ENCODE peak calls at places on chromosomes 5 and 9, in ten cellular contexts. F is CD8-positive, alpha-beta T cell; T is BJ; I is foreskin fibroblast; Z is lung; Y is nephron progenitor cell; Q is neural crest cell; J is lower leg skin; L is Caco-2; V is lower lobe of right lung. K is an unnamed sample.

GRCh38 chr5:169701910-169702451 is 64.9 kb downstream of the DOCK2 start:
- DNase-seq in I (peak), F (no peak), L (no peak), Q (no peak), Y (no peak), T (no peak), Z (no peak), V (no peak), J (no peak), K (no peak)

GRCh38 chr5:108078882-108079281 is 303.0 kb downstream of the FBXL17 start:
- DNase-seq in V (no peak), Y (no peak), I (no peak), Z (no peak), Q (no peak), F (no peak), T (no peak), J (no peak), L (no peak), K (no peak)

GRCh38 chr9:87722393-87722792 is 3.5 kb upstream of the CTSL start:
- DNase-seq in Z (no peak), Q (no peak), I (no peak), V (no peak), J (peak), T (no peak), F (no peak), Y (no peak), L (no peak), K (no peak)

GRCh38 chr5:41558295-41558694 is 47.9 kb upstream of the PLCXD3 start:
- DNase-seq in I (no peak), Y (no peak), F (no peak), L (no peak), Q (no peak), J (no peak), Z (no peak), V (no peak), T (no peak), K (no peak)

GRCh38 chr5:113099822-113100221 is 123.2 kb downstream of the DCP2 start:
- DNase-seq in I (no peak), T (no peak), Q (no peak), F (no peak), Y (no peak), L (no peak), V (no peak), J (no peak), Z (no peak), K (no peak)

GRCh38 chr5:79962580-79963222 is 28.4 kb downstream of the MTX3 start:
- DNase-seq in Y (peak), Q (no peak), I (peak), J (no peak), T (no peak), L (no peak), Z (no peak), F (no peak), V (no peak), K (no peak)

GRCh38 chr9:15357050-15357653 is 50.1 kb upstream of the TTC39B start:
- DNase-seq in V (peak), J (no peak), L (no peak), F (peak), Z (no peak), Q (no peak), T (no peak), Y (no peak), I (no peak), K (no peak)

GRCh38 chr5:126744842-126745241 is 32.1 kb upstream of the LMNB1 start:
- DNase-seq in Q (no peak), Z (no peak), T (no peak), J (no peak), Y (no peak), I (no peak), V (no peak), L (no peak), F (no peak), K (no peak)

GRCh38 chr5:65926893-65927292 is 518 bp downstream of the ERBIN start:
- DNase-seq in Q (no peak), Y (peak), L (no peak), J (no peak), Z (no peak), V (no peak), F (peak), T (no peak), I (no peak), K (no peak)

GRCh38 chr5:177301503-177302165 is 1.9 kb downstream of the RAB24 start:
- DNase-seq in L (no peak), F (no peak), T (no peak), Z (peak), V (peak), Q (no peak), I (no peak), Y (no peak), J (peak), K (no peak)

GRCh38 chr5:138466900-138467710 is 1.8 kb downstream of the EGR1 start:
- DNase-seq in Y (no peak), V (peak), F (no peak), L (peak), Q (no peak), Z (no peak), I (no peak), J (no peak), T (no peak), K (no peak)

GRCh38 chr9:81685763-81686613 is 3.4 kb downstream of the TLE1 start:
- DNase-seq in Y (no peak), L (peak), T (no peak), Q (no peak), I (no peak), J (no peak), V (no peak), Z (no peak), F (no peak), K (no peak)

DNA sequence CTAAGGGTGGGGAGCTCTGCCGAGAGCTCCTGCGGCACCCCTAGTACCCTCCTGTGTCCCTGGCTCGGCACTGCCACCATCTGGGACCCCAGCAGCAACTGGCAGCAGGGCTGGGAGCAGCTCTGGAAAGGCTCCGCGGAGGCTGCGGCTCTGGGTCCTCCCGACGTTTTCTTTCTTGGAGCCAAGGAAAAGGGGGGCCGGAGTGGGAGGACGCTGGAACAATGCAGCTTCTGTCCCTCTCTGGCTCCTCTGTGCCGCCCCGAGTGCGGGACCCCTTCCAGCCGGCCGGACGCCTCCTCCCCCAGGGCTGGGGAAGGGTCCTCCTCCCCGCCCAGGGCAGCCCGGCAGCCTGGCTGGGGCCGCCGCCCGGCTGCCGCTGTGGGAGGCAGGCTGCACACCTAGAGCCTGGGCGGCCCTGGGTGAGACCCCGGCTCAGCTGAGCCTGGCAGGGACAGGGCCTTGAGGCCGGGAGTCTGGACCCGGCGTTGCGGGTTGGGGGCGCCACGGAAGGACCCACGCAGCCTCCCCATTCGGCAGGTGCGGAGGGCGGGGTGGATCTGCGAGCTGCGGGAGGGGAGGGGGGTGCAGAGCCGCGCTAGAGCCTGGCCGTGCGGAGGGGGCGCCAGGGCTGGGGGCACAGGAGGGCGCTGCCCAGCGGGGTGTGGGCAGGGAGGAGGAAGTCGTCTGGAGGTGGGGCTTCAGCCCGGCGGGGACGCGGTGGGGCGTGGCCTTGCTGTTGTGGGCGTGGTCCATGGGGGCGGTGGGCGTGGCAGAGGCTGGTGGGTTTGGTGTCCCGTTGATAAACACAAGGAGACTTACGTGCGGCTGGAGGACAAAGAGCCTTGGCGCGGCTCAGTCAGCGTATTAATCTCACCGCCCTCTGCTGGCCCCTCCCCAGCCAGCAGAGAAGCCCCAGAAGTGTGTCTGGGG is 15.1 kb downstream of the GPSM1 start:
- DNase-seq in Z (peak), Q (peak), V (peak), F (peak), L (no peak), T (no peak), J (peak), Y (peak), I (peak), K (no peak)
- TF ChIP-seq CTCF in Z (no peak), Q (no peak), V (no peak), F (no peak), L (no peak), T (no peak), J (no peak), Y (no peak), I (no peak), K (no peak)

GRCh38 chr9:132854832-132855231 is 23.3 kb downstream of the AK8 start:
- DNase-seq in V (peak), Q (no peak), F (no peak), T (no peak), J (no peak), L (no peak), I (no peak), Z (no peak), Y (no peak), K (no peak)

GRCh38 chr9:132851421-132851792 is 26.7 kb downstream of the AK8 start:
- DNase-seq in J (no peak), Z (no peak), Y (no peak), Q (no peak), T (no peak), F (no peak), L (no peak), V (peak), I (no peak), K (no peak)

GRCh38 chr9:132857031-132857430 is 21.1 kb downstream of the AK8 start:
- DNase-seq in F (no peak), J (peak), I (peak), L (no peak), Z (peak), Q (no peak), T (no peak), V (no peak), Y (no peak), K (no peak)

GRCh38 chr9:132855904-132856303 is 22.2 kb downstream of the AK8 start:
- DNase-seq in T (no peak), I (no peak), V (no peak), J (no peak), L (no peak), Y (no peak), Z (no peak), F (no peak), Q (no peak), K (no peak)

DNA sequence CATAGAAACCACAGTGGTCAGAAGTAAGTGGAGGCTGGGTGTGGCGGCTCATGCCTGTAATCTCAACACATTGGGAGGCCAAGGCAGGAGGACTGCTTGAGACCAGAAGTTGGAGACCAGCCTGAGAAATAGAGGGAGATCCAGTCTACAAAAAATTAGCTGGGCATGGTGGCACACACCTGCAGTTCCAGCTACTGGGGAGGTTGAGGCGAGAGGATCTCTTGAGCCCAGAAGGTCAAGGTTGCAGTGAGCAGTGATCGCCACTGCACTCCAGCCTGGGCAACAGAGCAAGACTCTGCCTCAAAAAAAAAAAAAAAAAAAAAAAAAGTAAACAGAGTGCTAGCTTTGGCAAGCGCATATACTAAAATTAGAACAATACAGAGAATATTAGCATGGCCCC is 24.6 kb downstream of the AK8 start:
- DNase-seq in Y (no peak), J (no peak), V (no peak), L (no peak), F (no peak), T (no peak), I (no peak), Q (no peak), Z (no peak), K (no peak)
- TF ChIP-seq CTCF in Y (no peak), J (no peak), V (no peak), L (no peak), F (no peak), T (no peak), I (no peak), Q (no peak), Z (no peak), K (no peak)

GRCh38 chr9:31124389-31124788 is 1260.1 kb upstream of the ACO1 start:
- DNase-seq in I (no peak), T (no peak), Q (no peak), Z (no peak), Y (no peak), F (no peak), V (no peak), J (no peak), L (no peak), K (no peak)

DNA sequence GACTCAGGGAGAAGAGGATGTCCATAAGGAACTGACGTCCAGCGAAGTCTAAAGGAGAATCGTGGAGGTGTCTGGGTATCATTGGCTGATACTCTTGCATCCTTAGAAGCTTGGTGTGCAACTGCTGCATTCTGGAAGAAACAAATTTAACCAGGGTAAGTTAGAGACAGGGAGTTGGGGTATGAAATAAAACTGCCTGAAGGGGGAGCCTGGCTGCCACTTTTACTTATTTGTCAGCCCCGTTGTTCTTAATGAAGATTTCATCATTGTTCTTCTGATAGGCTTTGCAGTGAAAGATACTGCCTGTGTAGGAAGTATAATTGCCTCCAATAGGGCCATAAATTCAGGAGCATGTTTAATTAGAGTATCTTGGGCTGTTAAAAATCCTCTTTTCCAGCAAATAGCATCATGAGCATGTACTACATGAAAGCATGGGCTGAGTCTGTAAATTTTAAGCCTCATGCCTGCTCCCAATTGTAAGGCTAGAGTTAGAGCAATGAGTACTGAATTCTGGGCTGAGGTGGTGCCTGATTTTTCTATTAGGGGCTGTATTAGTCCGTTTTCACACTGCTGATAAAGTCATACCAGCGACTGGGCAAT is 1264.5 kb upstream of the ACO1 start:
- DNase-seq in T (no peak), Z (no peak), V (no peak), J (no peak), F (peak), L (no peak), Y (no peak), Q (no peak), I (no peak), K (no peak)
- TF ChIP-seq CTCF in T (peak), Z (peak), V (peak), J (no peak), F (peak), L (peak), Y (peak), Q (peak), I (no peak), K (peak)

GRCh38 chr9:131630206-131630831 is 85.0 kb downstream of the PRRT1B start:
- DNase-seq in Z (no peak), T (no peak), J (no peak), F (no peak), L (no peak), Y (no peak), I (no peak), Q (no peak), V (no peak), K (no peak)
- TF ChIP-seq CTCF in Z (no peak), T (no peak), J (no peak), F (no peak), L (no peak), Y (no peak), I (no peak), Q (no peak), V (no peak), K (no peak)

GRCh38 chr9:134328341-134328840 is 2.1 kb downstream of the RXRA start:
- DNase-seq in J (no peak), F (no peak), Q (no peak), Z (no peak), Y (no peak), T (no peak), L (peak), V (peak), I (no peak), K (no peak)
- TF ChIP-seq CTCF in J (no peak), F (no peak), Q (no peak), Z (no peak), Y (no peak), T (no peak), L (no peak), V (no peak), I (no peak), K (no peak)

GRCh38 chr9:4662108-4662988 is at the start of gene PLPP6:
- DNase-seq in Y (peak), Z (peak), F (peak), I (peak), J (peak), Q (peak), L (peak), T (no peak), V (peak), K (peak)
- TF ChIP-seq CTCF in Y (peak), Z (peak), F (peak), I (peak), J (no peak), Q (peak), L (peak), T (peak), V (peak), K (peak)

DNA sequence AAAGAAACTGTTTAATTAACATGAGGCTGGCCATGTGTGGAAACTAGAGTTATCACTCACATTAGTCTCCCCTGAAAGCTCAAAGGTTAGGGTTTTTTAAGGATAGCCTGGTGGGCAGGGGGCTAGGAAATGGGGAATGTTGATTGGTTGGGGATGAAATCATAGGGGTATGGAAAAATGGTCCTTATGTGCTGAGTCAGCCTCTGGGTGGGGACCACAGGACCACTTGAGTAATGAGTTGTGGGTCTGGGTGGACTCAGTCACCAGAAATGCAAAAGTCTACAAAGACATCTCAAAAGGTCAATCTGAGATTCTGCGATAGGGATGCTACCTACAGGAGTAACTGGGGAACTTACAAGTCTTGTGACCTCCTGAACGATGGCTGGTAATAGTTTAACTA is 362.8 kb downstream of the DMAC1 start:
- DNase-seq in F (no peak), Q (no peak), Z (no peak), J (no peak), V (no peak), Y (no peak), T (no peak), I (no peak), L (no peak), K (no peak)
- TF ChIP-seq CTCF in F (no peak), Q (no peak), Z (no peak), J (no peak), V (no peak), Y (no peak), T (no peak), I (no peak), L (no peak), K (no peak)

GRCh38 chr9:131475956-131476776 is 26.6 kb upstream of the POMT1 start:
- DNase-seq in T (no peak), Q (no peak), J (no peak), F (no peak), L (peak), I (no peak), Y (no peak), Z (no peak), V (no peak), K (no peak)
- TF ChIP-seq CTCF in T (peak), Q (peak), J (no peak), F (peak), L (peak), I (peak), Y (peak), Z (no peak), V (peak), K (peak)

DNA sequence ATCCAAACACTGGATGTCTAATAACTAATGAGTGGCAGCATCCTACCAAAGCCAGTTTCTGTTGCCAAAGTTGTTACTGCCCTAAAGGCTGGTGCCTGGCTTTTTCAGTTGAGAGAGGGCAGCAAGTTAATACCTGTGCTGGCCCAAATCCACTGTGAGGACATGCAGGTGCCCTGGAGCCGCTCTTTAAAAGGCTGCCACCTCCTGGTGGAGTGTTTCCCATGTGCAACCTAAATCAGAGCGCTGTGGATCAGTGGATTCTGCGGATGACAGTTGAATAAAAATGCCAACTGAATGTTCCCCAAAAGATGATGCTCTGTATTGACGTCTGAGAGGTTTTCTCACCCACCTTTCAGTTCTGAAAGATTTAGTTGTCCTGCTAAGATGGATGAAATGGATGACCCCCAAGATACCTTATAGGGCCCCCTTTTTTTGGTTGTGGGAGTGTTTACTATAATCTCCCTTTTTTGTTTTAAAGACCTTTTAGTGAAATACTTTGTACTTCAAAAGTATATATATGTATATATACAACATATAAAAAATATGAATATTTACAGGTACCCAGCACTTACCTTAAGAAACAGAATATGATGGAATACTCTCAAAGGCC is 146.4 kb downstream of the EGFLAM start:
- DNase-seq in T (no peak), J (no peak), Q (no peak), I (no peak), Z (no peak), F (no peak), L (peak), V (no peak), Y (peak), K (no peak)
- TF ChIP-seq CTCF in T (peak), J (no peak), Q (peak), I (no peak), Z (no peak), F (no peak), L (peak), V (peak), Y (peak), K (peak)

GRCh38 chr5:181092428-181092827 is 38.5 kb downstream of the OR2V1 start:
- DNase-seq in V (no peak), Q (no peak), L (no peak), Y (no peak), Z (no peak), T (no peak), F (no peak), J (no peak), I (no peak), K (no peak)

GRCh38 chr5:181087309-181087708 is 43.7 kb downstream of the OR2V1 start:
- DNase-seq in J (no peak), T (no peak), I (no peak), Y (no peak), V (no peak), Q (no peak), Z (no peak), L (no peak), F (no peak), K (no peak)

GRCh38 chr5:181084631-181085195 is 44.6 kb downstream of the BTNL9 start:
- DNase-seq in Q (no peak), L (no peak), I (no peak), F (no peak), V (no peak), Y (no peak), J (no peak), T (no peak), Z (no peak), K (no peak)

GRCh38 chr5:181086410-181087229 is 44.3 kb downstream of the OR2V1 start:
- DNase-seq in J (no peak), Y (no peak), Q (no peak), L (no peak), F (no peak), V (no peak), I (no peak), T (no peak), Z (no peak), K (no peak)

DNA sequence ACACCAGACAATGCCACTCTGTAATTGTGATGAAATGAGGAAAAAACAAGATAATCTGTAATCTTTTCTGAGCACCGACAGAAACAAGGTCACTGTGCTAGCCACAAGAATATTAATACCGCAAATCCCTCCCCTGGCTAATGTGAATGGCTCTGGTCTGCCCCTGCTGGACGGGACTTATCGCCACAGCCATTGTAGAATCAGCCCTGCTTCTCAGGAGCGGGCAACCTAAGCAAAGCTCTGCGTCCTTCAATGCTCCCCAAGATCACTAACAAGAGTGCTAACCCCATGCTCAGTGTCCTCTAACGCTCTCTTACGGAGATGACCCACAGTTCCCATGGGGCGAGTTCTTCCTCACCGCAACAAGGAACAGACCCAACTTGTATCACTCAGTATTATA is 42.7 kb downstream of the OR2V1 start:
- DNase-seq in V (no peak), I (no peak), Q (no peak), T (no peak), L (no peak), F (no peak), Z (no peak), J (no peak), Y (no peak), K (no peak)
- TF ChIP-seq CTCF in V (peak), I (peak), Q (peak), T (peak), L (peak), F (no peak), Z (no peak), J (no peak), Y (peak), K (peak)

K was measured in GM12864.